ENCODE peak calls at places on chromosome 5, in four cellular contexts. One of them, this sample, is unnamed.

GRCh38 chr5:92775711-92776615 is 805.1 kb downstream of the NR2F1-AS1 start:
- DNase-seq in hepatocyte: no peak
- DNase-seq in H7: no peak
- DNase-seq in RWPE1: peak; percentile 29
- DNase-seq in this sample: no peak

GRCh38 chr5:175683921-175684320 is 26.1 kb downstream of the HRH2 start:
- DNase-seq in H7: no peak
- DNase-seq in RWPE1: no peak
- DNase-seq in hepatocyte: no peak
- DNase-seq in this sample: no peak

GRCh38 chr5:82512025-82512424 is 233.9 kb upstream of the RPS23 start:
- DNase-seq in H7: no peak
- DNase-seq in RWPE1: no peak
- DNase-seq in hepatocyte: no peak
- DNase-seq in this sample: no peak

GRCh38 chr5:41094871-41095270 is 23.7 kb upstream of the MROH2B start:
- DNase-seq in hepatocyte: no peak
- DNase-seq in RWPE1: no peak
- DNase-seq in H7: no peak
- DNase-seq in this sample: no peak

GRCh38 chr5:136193396-136193935 is 504 bp upstream of the SMIM32 start:
- DNase-seq in H7: no peak
- DNase-seq in hepatocyte: no peak
- DNase-seq in RWPE1: no peak
- DNase-seq in this sample: no peak

GRCh38 chr5:66959668-66960067 is 236.9 kb downstream of the CD180 start:
- DNase-seq in H7: no peak
- DNase-seq in hepatocyte: no peak
- DNase-seq in RWPE1: no peak
- DNase-seq in this sample: no peak

GRCh38 chr5:152853361-152853760 is 448.3 kb upstream of the NMUR2 start:
- DNase-seq in hepatocyte: no peak
- DNase-seq in H7: no peak
- DNase-seq in RWPE1: no peak
- DNase-seq in this sample: no peak

GRCh38 chr5:98588225-98588624 is 185.2 kb upstream of the RGMB start:
- DNase-seq in hepatocyte: no peak
- DNase-seq in RWPE1: no peak
- DNase-seq in H7: no peak
- DNase-seq in this sample: no peak

GRCh38 chr5:158376679-158377078 is 517.7 kb upstream of the CLINT1 start:
- DNase-seq in hepatocyte: no peak
- DNase-seq in RWPE1: no peak
- DNase-seq in H7: no peak
- DNase-seq in this sample: no peak